ENCODE peak calls at places on chromosome 13, in eight cellular contexts. Y is breast epithelium, S is PC-3, A is heart right ventricle, G is fibroblast of lung, V is tibial nerve, Z is pancreas, Q is foreskin fibroblast. J is an unnamed sample.

GRCh38 chr13:47628666-47629065 is 372.4 kb downstream of the SUCLA2 start:
- DNase-seq in Y (no peak), S (peak), A (no peak), G (no peak), V (no peak), Z (no peak), Q (peak), J (no peak)

GRCh38 chr13:48214519-48215121 is 18.4 kb upstream of the ITM2B start:
- DNase-seq in Y (no peak), S (no peak), A (no peak), G (no peak), V (no peak), Z (no peak), Q (no peak), J (no peak)

GRCh38 chr13:106376411-106377112 is 158.9 kb downstream of the EFNB2 start:
- DNase-seq in Y (no peak), S (peak), A (no peak), G (peak), V (no peak), Z (no peak), Q (peak), J (peak)

GRCh38 chr13:112893570-112894422 is 75.2 kb upstream of the MCF2L start:
- DNase-seq in Y (no peak), S (peak), A (no peak), G (peak), V (no peak), Z (peak), Q (peak), J (no peak)

GRCh38 chr13:25881946-25882574 is 169.8 kb downstream of the SHISA2 start:
- DNase-seq in Y (no peak), S (no peak), A (no peak), G (peak), V (no peak), Z (no peak), Q (peak), J (peak)

GRCh38 chr13:42991892-42992584 is at the start of gene EPSTI1:
- DNase-seq in Y (peak), S (peak), A (peak), G (peak), V (peak), Z (peak), Q (peak), J (peak)

GRCh38 chr13:108974686-108975085 is 345.3 kb downstream of the MYO16 start:
- DNase-seq in Y (no peak), S (peak), A (no peak), G (no peak), V (no peak), Z (no peak), Q (no peak), J (no peak)

GRCh38 chr13:66780814-66781213 is 449.3 kb downstream of the PCDH9 start:
- DNase-seq in Y (no peak), S (peak), A (no peak), G (peak), V (no peak), Z (no peak), Q (peak), J (no peak)

GRCh38 chr13:107650081-107650701 is 565.1 kb downstream of the LIG4 start:
- DNase-seq in Y (no peak), S (peak), A (peak), G (peak), V (peak), Z (peak), Q (no peak), J (peak)

GRCh38 chr13:99065250-99066015 is 87.6 kb upstream of the DOCK9 start:
- DNase-seq in Y (no peak), S (no peak), A (no peak), G (no peak), V (no peak), Z (no peak), Q (no peak), J (no peak)

GRCh38 chr13:106919093-106919492 is 351.2 kb upstream of the ARGLU1 start:
- DNase-seq in Y (no peak), S (no peak), A (no peak), G (no peak), V (no peak), Z (no peak), Q (peak), J (no peak)

GRCh38 chr13:112931028-112931934 is 37.7 kb upstream of the MCF2L start:
- DNase-seq in Y (peak), S (peak), A (no peak), G (peak), V (no peak), Z (no peak), Q (peak), J (no peak)

GRCh38 chr13:27921421-27921960 is 1.7 kb downstream of the PDX1 start:
- DNase-seq in Y (no peak), S (no peak), A (no peak), G (no peak), V (no peak), Z (peak), Q (no peak), J (no peak)

GRCh38 chr13:54536112-54536511 is 1507.5 kb downstream of the OLFM4 start:
- DNase-seq in Y (no peak), S (peak), A (peak), G (no peak), V (no peak), Z (no peak), Q (no peak), J (no peak)

GRCh38 chr13:67353031-67353430 is 122.9 kb upstream of the PCDH9 start:
- DNase-seq in Y (no peak), S (no peak), A (no peak), G (no peak), V (no peak), Z (no peak), Q (no peak), J (no peak)

GRCh38 chr13:59459972-59460371 is 703.8 kb downstream of the DIAPH3 start:
- DNase-seq in Y (no peak), S (peak), A (no peak), G (peak), V (no peak), Z (no peak), Q (peak), J (no peak)

GRCh38 chr13:52848455-52849190 is at the start of gene PCDH8:
- DNase-seq in Y (no peak), S (no peak), A (no peak), G (no peak), V (peak), Z (peak), Q (no peak), J (no peak)

GRCh38 chr13:50123862-50124535 is 108.8 kb downstream of the KCNRG start:
- DNase-seq in Y (peak), S (peak), A (peak), G (peak), V (peak), Z (no peak), Q (peak), J (peak)

GRCh38 chr13:44174769-44175425 is 198.7 kb upstream of the SERP2 start:
- DNase-seq in Y (no peak), S (no peak), A (no peak), G (peak), V (peak), Z (no peak), Q (peak), J (no peak)

GRCh38 chr13:67416047-67416925 is 186.2 kb upstream of the PCDH9 start:
- DNase-seq in Y (no peak), S (peak), A (no peak), G (peak), V (no peak), Z (peak), Q (peak), J (no peak)

GRCh38 chr13:109243311-109243951 is 543.0 kb downstream of the IRS2 start:
- DNase-seq in Y (peak), S (peak), A (peak), G (peak), V (no peak), Z (no peak), Q (peak), J (peak)

DNA sequence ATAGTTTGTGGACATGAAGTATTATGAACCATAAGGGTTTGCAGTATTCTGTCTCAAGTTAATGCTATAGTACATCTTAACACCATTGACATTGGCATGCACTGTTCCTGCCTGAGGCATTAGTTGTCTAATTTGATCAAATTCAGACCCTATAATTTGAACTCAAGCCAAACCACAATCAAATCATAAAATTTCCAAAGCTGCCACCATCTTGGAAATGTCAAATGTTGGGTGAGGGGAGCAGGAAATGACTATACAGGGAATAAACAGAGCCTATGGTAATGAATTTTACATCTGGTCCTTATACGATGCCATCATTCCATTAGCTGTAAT is 257.9 kb downstream of the SPRY2 start:
- DNase-seq in Y (no peak), S (no peak), A (no peak), G (no peak), V (no peak), Z (no peak), Q (no peak), J (no peak)
- H3K4me3 ChIP-seq in Y (no peak), S (no peak), A (no peak), G (no peak), V (no peak), Z (no peak), Q (peak), J (no peak)

GRCh38 chr13:41455725-41456419 is 1.5 kb upstream of the RGCC start:
- DNase-seq in Y (no peak), S (no peak), A (no peak), G (no peak), V (no peak), Z (no peak), Q (no peak), J (no peak)

GRCh38 chr13:41454170-41454569 is 3.2 kb upstream of the RGCC start:
- DNase-seq in Y (no peak), S (no peak), A (no peak), G (no peak), V (no peak), Z (no peak), Q (no peak), J (no peak)

GRCh38 chr13:41453620-41454019 is 3.7 kb upstream of the RGCC start:
- DNase-seq in Y (no peak), S (no peak), A (no peak), G (no peak), V (no peak), Z (no peak), Q (no peak), J (no peak)

GRCh38 chr13:41456768-41457588 is at the start of gene RGCC:
- DNase-seq in Y (peak), S (peak), A (peak), G (peak), V (peak), Z (peak), Q (peak), J (no peak)

GRCh38 chr13:41452462-41452861 is 4.9 kb upstream of the RGCC start:
- DNase-seq in Y (no peak), S (no peak), A (no peak), G (no peak), V (no peak), Z (no peak), Q (no peak), J (no peak)
- H3K4me3 ChIP-seq in Y (no peak), S (no peak), A (no peak), G (no peak), V (no peak), Z (no peak), Q (no peak), J (no peak)

GRCh38 chr13:30382836-30383525 is 39.3 kb upstream of the UBE2L5 start:
- DNase-seq in Y (no peak), S (no peak), A (no peak), G (no peak), V (no peak), Z (no peak), Q (no peak), J (no peak)

GRCh38 chr13:30388401-30389283 is 33.7 kb upstream of the UBE2L5 start:
- DNase-seq in Y (peak), S (peak), A (no peak), G (peak), V (peak), Z (no peak), Q (peak), J (no peak)
- H3K4me3 ChIP-seq in Y (peak), S (no peak), A (no peak), G (peak), V (no peak), Z (no peak), Q (peak), J (no peak)

GRCh38 chr13:95643814-95644598 is 500 bp downstream of the DZIP1 start:
- DNase-seq in Y (no peak), S (no peak), A (no peak), G (peak), V (no peak), Z (peak), Q (peak), J (no peak)
- H3K4me3 ChIP-seq in Y (peak), S (peak), A (peak), G (peak), V (peak), Z (peak), Q (peak), J (peak)

GRCh38 chr13:34758628-34759027 is 183.4 kb upstream of the NBEA start:
- DNase-seq in Y (no peak), S (no peak), A (no peak), G (no peak), V (no peak), Z (no peak), Q (no peak), J (no peak)
- H3K4me3 ChIP-seq in Y (no peak), S (no peak), A (no peak), G (no peak), V (no peak), Z (no peak), Q (no peak), J (no peak)

DNA sequence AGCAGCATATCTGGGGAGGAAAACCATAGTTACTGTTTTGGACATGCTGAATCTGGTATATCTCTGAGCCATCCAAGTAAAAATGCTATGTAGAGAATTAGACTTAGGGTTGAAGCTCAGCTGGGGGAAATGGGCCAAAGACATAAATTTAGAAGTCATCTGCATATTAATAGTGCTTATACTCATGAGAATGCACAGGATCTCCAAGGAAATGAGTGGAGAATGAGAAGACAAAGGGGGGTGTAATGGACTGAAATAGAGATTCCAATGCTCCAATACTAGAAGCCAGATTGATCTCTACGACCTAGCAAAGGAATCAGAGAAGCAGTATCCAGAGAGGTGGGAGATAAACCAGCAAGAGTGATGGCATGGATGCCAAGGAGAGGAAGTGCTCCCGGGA is 10.3 kb upstream of the FAM124A start:
- DNase-seq in Y (no peak), S (no peak), A (no peak), G (no peak), V (no peak), Z (no peak), Q (no peak), J (no peak)
- H3K4me3 ChIP-seq in Y (no peak), S (no peak), A (no peak), G (no peak), V (no peak), Z (no peak), Q (no peak), J (no peak)

GRCh38 chr13:110449225-110450015 is 112.1 kb downstream of the RAB20 start:
- DNase-seq in Y (no peak), S (no peak), A (no peak), G (no peak), V (no peak), Z (no peak), Q (no peak), J (no peak)

GRCh38 chr13:110447801-110448200 is 113.7 kb downstream of the RAB20 start:
- DNase-seq in Y (no peak), S (no peak), A (no peak), G (no peak), V (no peak), Z (no peak), Q (no peak), J (no peak)

GRCh38 chr13:110450016-110450900 is 111.3 kb downstream of the RAB20 start:
- DNase-seq in Y (no peak), S (no peak), A (no peak), G (no peak), V (no peak), Z (no peak), Q (no peak), J (no peak)

GRCh38 chr13:110448230-110448629 is 113.3 kb downstream of the RAB20 start:
- DNase-seq in Y (peak), S (peak), A (no peak), G (peak), V (no peak), Z (no peak), Q (peak), J (peak)

DNA sequence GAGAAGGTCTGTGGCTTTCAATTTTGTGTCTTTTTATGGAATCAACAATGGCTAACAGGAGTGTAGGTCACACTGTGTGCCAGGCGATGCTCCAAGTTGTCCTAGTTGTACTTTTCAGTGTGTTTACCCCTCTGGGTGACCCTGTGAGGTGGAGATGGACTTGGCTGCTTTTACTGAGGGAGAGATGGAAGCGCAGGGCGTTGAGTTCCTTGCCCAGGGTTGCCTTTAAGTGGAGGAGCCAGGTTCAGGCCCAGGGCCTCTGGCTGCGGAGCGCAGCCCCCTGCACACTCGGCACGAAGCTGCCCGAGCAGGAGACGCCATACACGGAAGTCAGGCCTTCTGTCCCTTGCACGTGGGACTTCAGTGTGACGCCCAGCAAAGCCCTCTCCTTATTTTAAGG is 112.8 kb downstream of the RAB20 start:
- DNase-seq in Y (peak), S (no peak), A (no peak), G (no peak), V (no peak), Z (no peak), Q (no peak), J (no peak)
- H3K4me3 ChIP-seq in Y (no peak), S (no peak), A (no peak), G (no peak), V (no peak), Z (no peak), Q (no peak), J (no peak)

GRCh38 chr13:33034897-33035296 is 18.7 kb downstream of the KL start:
- DNase-seq in Y (no peak), S (no peak), A (no peak), G (peak), V (no peak), Z (no peak), Q (no peak), J (no peak)

GRCh38 chr13:33031277-33031676 is 15.1 kb downstream of the KL start:
- DNase-seq in Y (no peak), S (no peak), A (no peak), G (no peak), V (no peak), Z (no peak), Q (no peak), J (no peak)

GRCh38 chr13:33032037-33032625 is 15.9 kb downstream of the KL start:
- DNase-seq in Y (no peak), S (no peak), A (peak), G (no peak), V (no peak), Z (no peak), Q (peak), J (no peak)

GRCh38 chr13:33034061-33034460 is 17.8 kb downstream of the KL start:
- DNase-seq in Y (no peak), S (no peak), A (no peak), G (no peak), V (no peak), Z (no peak), Q (no peak), J (no peak)

DNA sequence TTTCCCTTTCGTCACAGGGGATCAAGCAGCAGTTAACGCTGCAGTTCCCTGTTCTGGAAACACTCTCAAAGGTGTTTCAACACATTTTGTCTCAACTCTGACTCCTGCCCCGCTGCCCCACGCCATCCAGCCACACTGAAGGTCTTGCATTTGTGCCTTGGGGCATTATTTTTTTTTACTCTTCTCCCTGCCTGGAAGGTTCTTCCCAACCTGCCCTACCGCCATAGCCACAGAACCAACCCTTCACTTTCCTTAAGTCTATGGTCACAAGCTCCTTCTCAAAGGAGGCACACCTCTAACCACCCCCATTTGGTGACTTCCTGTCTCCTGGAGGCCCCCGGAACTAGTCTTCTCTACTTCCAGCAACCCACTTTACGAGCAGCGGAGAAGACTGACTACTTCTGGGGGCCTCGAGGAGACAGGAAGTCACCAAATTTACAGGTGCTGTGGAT is 17.2 kb downstream of the KL start:
- DNase-seq in Y (no peak), S (no peak), A (no peak), G (no peak), V (no peak), Z (no peak), Q (no peak), J (no peak)
- H3K4me3 ChIP-seq in Y (no peak), S (no peak), A (no peak), G (no peak), V (no peak), Z (no peak), Q (no peak), J (no peak)

GRCh38 chr13:22423261-22423660 is 752.4 kb downstream of the FGF9 start:
- DNase-seq in Y (no peak), S (no peak), A (no peak), G (no peak), V (no peak), Z (no peak), Q (no peak), J (no peak)

GRCh38 chr13:22428188-22428828 is 752.5 kb upstream of the SGCG start:
- DNase-seq in Y (peak), S (no peak), A (peak), G (peak), V (no peak), Z (no peak), Q (no peak), J (no peak)

GRCh38 chr13:22427041-22427440 is 753.7 kb upstream of the SGCG start:
- DNase-seq in Y (no peak), S (no peak), A (no peak), G (no peak), V (no peak), Z (no peak), Q (no peak), J (no peak)

GRCh38 chr13:22432690-22433089 is 748.1 kb upstream of the SGCG start:
- DNase-seq in Y (no peak), S (no peak), A (no peak), G (no peak), V (no peak), Z (no peak), Q (no peak), J (no peak)

DNA sequence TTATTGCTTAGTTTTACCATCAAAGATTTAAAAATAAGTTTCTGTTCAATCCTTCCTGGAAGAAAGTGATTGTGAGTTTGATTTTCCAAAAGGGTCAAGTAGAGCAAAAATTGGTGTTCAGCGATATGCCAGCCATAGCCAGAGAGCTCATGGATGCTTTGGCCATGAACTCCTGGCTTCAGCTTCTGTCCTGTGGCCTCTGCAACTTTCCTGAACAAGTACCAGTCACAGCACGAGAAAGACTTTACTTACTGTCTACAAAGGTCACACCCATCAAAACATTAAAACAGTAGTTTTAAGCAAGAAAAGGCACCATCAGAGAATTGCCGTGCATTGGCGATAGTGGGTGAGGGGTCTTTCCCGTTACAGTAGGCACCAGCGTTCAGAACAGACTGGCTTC is 753.0 kb upstream of the SGCG start:
- DNase-seq in Y (no peak), S (no peak), A (peak), G (no peak), V (no peak), Z (no peak), Q (no peak), J (no peak)
- H3K4me3 ChIP-seq in Y (no peak), S (no peak), A (peak), G (no peak), V (no peak), Z (no peak), Q (no peak), J (no peak)